ENCODE peak calls at places on chromosomes 1 and 21, in five cellular contexts. One of them, this sample, is unnamed.

GRCh38 chr1:204125759-204126351 is 26.0 kb downstream of the ETNK2 start:
- DNase-seq in GM12865: no peak
- DNase-seq in adipocyte: no peak
- DNase-seq in iPS DF 6.9: no peak
- DNase-seq in epithelial cell of esophagus: no peak
- DNase-seq in this sample: no peak

GRCh38 chr1:35443768-35444518 is 113.3 kb downstream of the KIAA0319L start:
- DNase-seq in iPS DF 6.9: no peak
- DNase-seq in adipocyte: no peak
- DNase-seq in GM12865: no peak
- DNase-seq in epithelial cell of esophagus: no peak
- DNase-seq in this sample: no peak

GRCh38 chr1:85748120-85748519 is 39.9 kb upstream of the ZNHIT6 start:
- DNase-seq in GM12865: no peak
- DNase-seq in epithelial cell of esophagus: no peak
- DNase-seq in adipocyte: no peak
- DNase-seq in iPS DF 6.9: no peak
- DNase-seq in this sample: no peak

GRCh38 chr1:205977348-205978014 is 25.7 kb downstream of the RAB7B start:
- DNase-seq in GM12865: peak; percentile 88
- DNase-seq in iPS DF 6.9: peak; percentile 68
- DNase-seq in adipocyte: peak; percentile 92
- DNase-seq in epithelial cell of esophagus: peak; percentile 82
- DNase-seq in this sample: peak; percentile 79

GRCh38 chr1:167441222-167441621 is 77.1 kb downstream of the CD247 start:
- DNase-seq in iPS DF 6.9: no peak
- DNase-seq in GM12865: no peak
- DNase-seq in adipocyte: no peak
- DNase-seq in epithelial cell of esophagus: no peak
- DNase-seq in this sample: no peak

GRCh38 chr1:161172776-161173376 is 4.4 kb downstream of the B4GALT3 start:
- DNase-seq in GM12865: no peak
- DNase-seq in iPS DF 6.9: no peak
- DNase-seq in adipocyte: peak; percentile 87
- DNase-seq in epithelial cell of esophagus: no peak
- DNase-seq in this sample: peak; percentile 15

GRCh38 chr1:46278807-46279206 is 24.6 kb downstream of the LRRC41 start:
- DNase-seq in GM12865: no peak
- DNase-seq in adipocyte: no peak
- DNase-seq in iPS DF 6.9: no peak
- DNase-seq in epithelial cell of esophagus: peak; percentile 68
- DNase-seq in this sample: no peak

GRCh38 chr1:208652300-208653160 is 408.3 kb upstream of the PLXNA2 start:
- DNase-seq in iPS DF 6.9: peak; percentile 60
- DNase-seq in GM12865: peak; percentile 74
- DNase-seq in epithelial cell of esophagus: peak; percentile 70
- DNase-seq in adipocyte: peak; percentile 83
- DNase-seq in this sample: peak; percentile 26

GRCh38 chr1:67408148-67408547 is 22.1 kb downstream of the SERBP1 start:
- DNase-seq in adipocyte: no peak
- DNase-seq in GM12865: no peak
- DNase-seq in iPS DF 6.9: no peak
- DNase-seq in epithelial cell of esophagus: no peak
- DNase-seq in this sample: no peak

GRCh38 chr1:147626739-147627138 is 43.6 kb downstream of the ACP6 start:
- DNase-seq in iPS DF 6.9: no peak
- DNase-seq in GM12865: no peak
- DNase-seq in epithelial cell of esophagus: no peak
- DNase-seq in adipocyte: no peak
- DNase-seq in this sample: no peak

DNA sequence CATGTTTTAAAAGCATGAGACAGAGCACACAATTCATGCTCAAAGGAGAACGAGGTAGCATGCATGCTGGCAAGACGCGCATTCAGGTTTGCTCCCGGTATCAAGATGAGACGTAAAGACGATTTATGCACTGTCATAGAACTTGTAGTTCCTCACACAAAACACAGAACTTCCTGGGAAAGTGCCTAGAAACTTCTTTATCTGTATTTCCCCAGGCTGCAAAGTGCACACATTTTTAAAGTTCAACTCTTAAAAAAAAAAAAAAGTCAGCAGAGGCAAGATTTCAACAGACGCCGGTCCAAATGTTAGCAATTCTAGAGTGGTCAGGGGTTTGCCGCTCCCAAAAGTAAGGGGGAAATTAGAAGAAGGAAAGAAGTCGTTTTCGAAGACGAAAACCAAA is 83.8 kb downstream of the TM2D1 start:
- DNase-seq in epithelial cell of esophagus: no peak
- DNase-seq in iPS DF 6.9: no peak
- DNase-seq in GM12865: no peak
- DNase-seq in adipocyte: no peak
- DNase-seq in this sample: no peak
- H3K4me3 ChIP-seq in epithelial cell of esophagus: no peak overlapping the region
- H3K4me3 ChIP-seq in iPS DF 6.9: no peak overlapping the region
- H3K4me3 ChIP-seq in GM12865: no peak overlapping the region
- H3K4me3 ChIP-seq in adipocyte: peak overlapping the region; percentile 75
- H3K4me3 ChIP-seq in this sample: no peak overlapping the region

GRCh38 chr1:8026153-8026975 is at the start of gene ERRFI1:
- DNase-seq in iPS DF 6.9: peak; percentile 54
- DNase-seq in epithelial cell of esophagus: peak; percentile 96
- DNase-seq in adipocyte: peak; percentile 97
- DNase-seq in GM12865: peak; percentile 94
- DNase-seq in this sample: peak; percentile 95

GRCh38 chr1:8025061-8025670 is 943 bp downstream of the ERRFI1 start:
- DNase-seq in epithelial cell of esophagus: peak; percentile 75
- DNase-seq in adipocyte: peak; percentile 40
- DNase-seq in iPS DF 6.9: no peak
- DNase-seq in GM12865: no peak
- DNase-seq in this sample: no peak

GRCh38 chr1:8024329-8024728 is 1.8 kb downstream of the ERRFI1 start:
- DNase-seq in iPS DF 6.9: no peak
- DNase-seq in epithelial cell of esophagus: no peak
- DNase-seq in GM12865: no peak
- DNase-seq in adipocyte: peak; percentile 21
- DNase-seq in this sample: no peak

GRCh38 chr1:8026976-8027747 is 1.1 kb upstream of the ERRFI1 start:
- DNase-seq in GM12865: no peak
- DNase-seq in epithelial cell of esophagus: no peak
- DNase-seq in adipocyte: peak; percentile 79
- DNase-seq in iPS DF 6.9: no peak
- DNase-seq in this sample: peak; percentile 94

DNA sequence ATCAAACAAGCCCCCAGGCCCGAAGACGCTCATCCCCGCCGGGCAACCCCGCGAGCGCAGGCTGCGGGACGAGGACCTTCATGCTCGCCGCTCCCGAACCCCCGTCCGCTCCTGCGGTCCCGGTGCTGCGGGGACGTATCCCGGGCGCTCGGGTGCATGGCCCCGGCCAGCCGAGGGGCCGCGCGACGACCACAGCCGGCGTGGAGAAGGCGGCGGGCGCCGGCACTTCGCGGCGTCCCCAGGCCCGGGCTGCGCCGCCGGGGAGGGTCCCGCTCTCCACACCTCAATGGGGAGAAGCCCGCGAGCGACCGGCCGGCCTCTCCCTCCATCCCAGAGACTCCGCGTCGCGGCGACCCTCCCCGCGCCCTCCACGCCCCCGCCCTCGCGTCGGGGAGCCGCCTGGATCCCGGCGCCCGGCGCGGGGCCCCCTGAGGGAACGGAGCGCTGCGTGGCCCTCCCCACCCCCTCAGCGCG is 401 bp downstream of the ERRFI1 start:
- DNase-seq in epithelial cell of esophagus: no peak
- DNase-seq in adipocyte: no peak
- DNase-seq in iPS DF 6.9: no peak
- DNase-seq in GM12865: peak; percentile 2
- DNase-seq in this sample: no peak
- H3K4me3 ChIP-seq in epithelial cell of esophagus: peak overlapping the region; percentile 71
- H3K4me3 ChIP-seq in adipocyte: peak overlapping the region; percentile 97
- H3K4me3 ChIP-seq in iPS DF 6.9: peak overlapping the region; percentile 92
- H3K4me3 ChIP-seq in GM12865: peak overlapping the region; percentile 52
- H3K4me3 ChIP-seq in this sample: peak overlapping the region; percentile 78

DNA sequence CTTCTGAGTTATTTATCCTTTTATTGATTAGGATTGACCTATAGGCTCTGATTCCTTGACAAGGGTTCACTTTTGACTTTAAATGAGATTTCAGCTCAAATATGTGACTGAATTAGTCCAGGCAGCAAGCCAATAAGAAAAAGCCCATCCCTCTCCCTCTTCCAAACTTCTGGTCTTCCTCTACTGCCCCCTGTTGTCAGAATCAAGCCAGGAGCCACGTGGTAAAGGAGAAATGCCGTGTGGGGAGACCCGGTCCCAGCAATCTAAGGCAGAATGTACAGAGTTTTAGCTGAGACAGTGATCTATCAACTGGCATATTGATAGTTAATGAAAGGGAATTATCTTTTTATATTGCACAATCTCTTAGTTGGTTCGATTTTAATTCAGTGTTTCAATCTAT is 5.2 kb downstream of the ADAMTS5 start:
- DNase-seq in adipocyte: no peak
- DNase-seq in epithelial cell of esophagus: no peak
- DNase-seq in GM12865: no peak
- DNase-seq in iPS DF 6.9: no peak
- DNase-seq in this sample: no peak
- H3K4me3 ChIP-seq in adipocyte: peak overlapping the region; percentile 96
- H3K4me3 ChIP-seq in epithelial cell of esophagus: no peak overlapping the region
- H3K4me3 ChIP-seq in GM12865: no peak overlapping the region
- H3K4me3 ChIP-seq in iPS DF 6.9: no peak overlapping the region
- H3K4me3 ChIP-seq in this sample: no peak overlapping the region

GRCh38 chr1:3101127-3101939 is 32.3 kb downstream of the PRDM16 start:
- DNase-seq in epithelial cell of esophagus: no peak
- DNase-seq in GM12865: no peak
- DNase-seq in iPS DF 6.9: no peak
- DNase-seq in adipocyte: peak; percentile 15
- DNase-seq in this sample: no peak
- H3K4me3 ChIP-seq in epithelial cell of esophagus: no peak overlapping the region
- H3K4me3 ChIP-seq in GM12865: no peak overlapping the region
- H3K4me3 ChIP-seq in iPS DF 6.9: no peak overlapping the region
- H3K4me3 ChIP-seq in adipocyte: no peak overlapping the region
- H3K4me3 ChIP-seq in this sample: no peak overlapping the region

GRCh38 chr1:71231751-71232150 is 150.9 kb upstream of the ZRANB2 start:
- DNase-seq in iPS DF 6.9: no peak
- DNase-seq in adipocyte: peak; percentile 66
- DNase-seq in GM12865: no peak
- DNase-seq in epithelial cell of esophagus: peak; percentile 58
- DNase-seq in this sample: no peak

GRCh38 chr1:71236503-71236902 is 155.7 kb upstream of the ZRANB2 start:
- DNase-seq in epithelial cell of esophagus: no peak
- DNase-seq in iPS DF 6.9: no peak
- DNase-seq in adipocyte: no peak
- DNase-seq in GM12865: no peak
- DNase-seq in this sample: no peak

GRCh38 chr1:71232166-71232763 is 151.4 kb upstream of the ZRANB2 start:
- DNase-seq in iPS DF 6.9: no peak
- DNase-seq in epithelial cell of esophagus: no peak
- DNase-seq in GM12865: no peak
- DNase-seq in adipocyte: no peak
- DNase-seq in this sample: no peak

GRCh38 chr1:71228727-71229371 is 148.0 kb upstream of the ZRANB2 start:
- DNase-seq in epithelial cell of esophagus: no peak
- DNase-seq in adipocyte: no peak
- DNase-seq in iPS DF 6.9: no peak
- DNase-seq in GM12865: no peak
- DNase-seq in this sample: no peak

DNA sequence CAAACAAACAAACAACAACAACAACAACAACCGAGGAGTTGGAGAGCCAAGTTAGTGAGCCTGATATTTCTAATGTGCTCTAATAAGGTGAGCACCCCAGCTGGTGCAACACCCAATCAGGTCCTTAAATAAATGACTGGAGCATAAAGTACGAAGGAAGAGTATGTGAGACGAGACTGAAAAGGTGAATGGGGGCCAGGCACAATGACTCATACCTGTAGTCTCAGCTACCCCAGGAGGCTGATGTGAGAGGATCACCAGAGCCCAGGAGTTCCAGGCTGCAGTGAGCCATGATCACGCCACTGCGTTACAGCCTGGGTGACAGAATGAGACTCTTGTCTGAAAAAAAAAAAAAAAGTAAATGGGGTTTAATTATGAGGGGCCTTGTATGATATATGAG is 152.0 kb upstream of the ZRANB2 start:
- DNase-seq in GM12865: no peak
- DNase-seq in epithelial cell of esophagus: no peak
- DNase-seq in iPS DF 6.9: no peak
- DNase-seq in adipocyte: no peak
- DNase-seq in this sample: no peak
- H3K4me3 ChIP-seq in GM12865: no peak overlapping the region
- H3K4me3 ChIP-seq in epithelial cell of esophagus: no peak overlapping the region
- H3K4me3 ChIP-seq in iPS DF 6.9: no peak overlapping the region
- H3K4me3 ChIP-seq in adipocyte: no peak overlapping the region
- H3K4me3 ChIP-seq in this sample: no peak overlapping the region